ENCODE peak calls at places on chromosomes 4 and X, in ten cellular contexts. U is IMR-90, C is suprapubic skin, O is cardiac muscle cell, D is thyroid gland, X is uterus, V is A549, T is lower lobe of right lung, S is psoas muscle, E is Panc1. H is an unnamed sample. For H3K4me1, the result is how much of the 10 kb centered on the place peaks cover.

GRCh38 chr4:80043534-80043933 is 29.5 kb downstream of the ANTXR2 start:
- DNase-seq in O (no peak), V (no peak), E (no peak), D (no peak), C (no peak), U (peak), S (no peak), T (no peak), X (no peak), H (no peak)

GRCh38 chrX:49183701-49184281 is 2.4 kb downstream of the PRICKLE3 start:
- DNase-seq in E (no peak), U (no peak), D (peak), V (no peak), T (no peak), C (no peak), S (no peak), X (no peak), O (no peak), H (no peak)

GRCh38 chr4:47215759-47216158 is 184.4 kb downstream of the GABRB1 start:
- DNase-seq in D (no peak), V (no peak), O (no peak), X (no peak), C (no peak), U (peak), S (no peak), E (no peak), T (no peak), H (no peak)

GRCh38 chr4:13542577-13543042 is 1.7 kb downstream of the NKX3-2 start:
- DNase-seq in O (no peak), U (no peak), D (no peak), S (no peak), E (no peak), C (no peak), X (no peak), T (no peak), V (no peak), H (no peak)

GRCh38 chr4:73508651-73509050 is 27.1 kb downstream of the AFM start:
- DNase-seq in U (no peak), D (no peak), O (no peak), V (no peak), C (no peak), X (no peak), T (no peak), S (no peak), E (no peak), H (no peak)

GRCh38 chr4:14196141-14196540 is 568.6 kb upstream of the BOD1L1 start:
- DNase-seq in V (no peak), E (no peak), U (peak), X (no peak), O (peak), T (peak), S (peak), C (no peak), D (no peak), H (no peak)

GRCh38 chrX:129980540-129981206 is 1.8 kb upstream of the BCORL1 start:
- DNase-seq in U (no peak), S (peak), D (peak), V (no peak), T (peak), X (peak), O (peak), C (no peak), E (no peak), H (no peak)

GRCh38 chrX:148288451-148288850 is 212.0 kb upstream of the AFF2 start:
- DNase-seq in E (no peak), S (no peak), C (no peak), D (no peak), T (no peak), X (no peak), O (no peak), V (no peak), U (no peak), H (no peak)

GRCh38 chrX:132022115-132022862 is 813 bp upstream of the STK26 start:
- DNase-seq in O (peak), U (no peak), C (no peak), S (no peak), D (no peak), E (no peak), T (no peak), X (no peak), V (peak), H (no peak)

GRCh38 chr4:182113774-182114173 is 129.4 kb upstream of the TENM3 start:
- DNase-seq in U (peak), O (no peak), E (no peak), D (no peak), V (no peak), T (no peak), X (no peak), S (no peak), C (no peak), H (no peak)

GRCh38 chr4:108561086-108561485 is 59.3 kb upstream of the RPL34 start:
- DNase-seq in S (no peak), D (no peak), V (no peak), O (no peak), X (no peak), T (no peak), E (no peak), C (no peak), U (no peak), H (no peak)

GRCh38 chrX:47217121-47217851 is 1.2 kb upstream of the CDK16 start:
- DNase-seq in D (no peak), C (no peak), S (peak), T (peak), O (no peak), U (peak), V (peak), E (no peak), X (no peak), H (no peak)

GRCh38 chrX:13702390-13702789 is 13.5 kb downstream of the RAB9A start:
- DNase-seq in X (no peak), S (no peak), U (no peak), V (no peak), C (no peak), E (no peak), T (no peak), D (no peak), O (no peak), H (no peak)

GRCh38 chr4:40190880-40191815 is 5.7 kb upstream of the RHOH start:
- DNase-seq in D (no peak), T (no peak), V (no peak), X (no peak), U (no peak), C (no peak), E (peak), O (no peak), S (no peak), H (no peak)

GRCh38 chr4:110636231-110636676 is 13.4 kb upstream of the PITX2 start:
- DNase-seq in D (no peak), U (no peak), T (no peak), S (no peak), O (no peak), V (peak), C (no peak), X (no peak), E (no peak), H (no peak)

GRCh38 chrX:39331062-39331704 is 529.9 kb downstream of the MID1IP1 start:
- DNase-seq in X (no peak), E (no peak), C (no peak), D (no peak), O (no peak), U (no peak), S (no peak), V (no peak), T (no peak), H (no peak)

GRCh38 chrX:10390187-10390586 is 230.2 kb downstream of the MID1 start:
- DNase-seq in D (no peak), S (no peak), C (no peak), O (no peak), V (no peak), X (no peak), U (no peak), E (no peak), T (no peak), H (no peak)

GRCh38 chr4:168654206-168655174 is 157.6 kb downstream of the PALLD start:
- DNase-seq in C (no peak), O (no peak), S (no peak), X (no peak), V (no peak), U (no peak), D (peak), T (no peak), E (no peak), H (no peak)

GRCh38 chrX:151896734-151897474 is 15.8 kb upstream of the MAGEA4 start:
- DNase-seq in T (no peak), V (no peak), S (no peak), E (no peak), X (no peak), O (no peak), D (no peak), C (no peak), U (peak), H (no peak)

GRCh38 chr4:108889696-108890475 is 127.0 kb upstream of the ETNPPL start:
- DNase-seq in U (no peak), D (no peak), E (no peak), S (no peak), V (no peak), O (no peak), X (no peak), T (no peak), C (no peak), H (no peak)

GRCh38 chr4:79025170-79025569 is 85.9 kb upstream of the PAQR3 start:
- DNase-seq in C (no peak), U (no peak), D (no peak), V (no peak), E (no peak), X (no peak), T (no peak), S (no peak), O (no peak), H (no peak)

GRCh38 chr4:187903700-187904099 is 91.9 kb upstream of the ZFP42 start:
- DNase-seq in X (no peak), T (no peak), C (no peak), S (no peak), D (no peak), V (no peak), O (no peak), U (peak), E (no peak), H (no peak)

GRCh38 chr4:139304920-139305319 is 2.6 kb upstream of the NDUFC1 start:
- DNase-seq in O (no peak), T (no peak), X (no peak), E (no peak), S (no peak), U (no peak), V (no peak), C (no peak), D (no peak), H (no peak)

GRCh38 chr4:139301143-139301820 is at the start of gene NAA15:
- DNase-seq in T (peak), S (peak), D (peak), V (peak), E (peak), C (peak), O (peak), U (peak), X (peak), H (peak)

GRCh38 chr4:139299536-139299935 is 1.8 kb upstream of the NAA15 start:
- DNase-seq in T (no peak), V (no peak), U (peak), E (no peak), O (no peak), D (no peak), X (no peak), C (no peak), S (no peak), H (no peak)

GRCh38 chr4:139300431-139301142 is 718 bp upstream of the NAA15 start:
- DNase-seq in E (peak), O (peak), C (no peak), T (no peak), D (peak), S (no peak), V (peak), X (no peak), U (peak), H (no peak)

GRCh38 chr4:139301821-139302611 is at the start of gene NDUFC1:
- DNase-seq in D (peak), V (peak), O (peak), E (no peak), X (peak), C (peak), U (peak), S (peak), T (peak), H (peak)
- H3K4me1 ChIP-seq in D (under half), V (under half), O (under half), E (under half), X (under half), C (under half), U (under half), S (under half), T (under half), H (under half)

GRCh38 chrX:119069762-119070161 is 3.0 kb upstream of the CT47C1 start:
- DNase-seq in X (no peak), C (no peak), D (no peak), T (no peak), U (no peak), E (no peak), V (no peak), S (no peak), O (no peak), H (no peak)

GRCh38 chrX:119069128-119069527 is 3.7 kb upstream of the CT47C1 start:
- DNase-seq in C (no peak), E (no peak), S (no peak), T (no peak), V (no peak), O (no peak), D (no peak), X (no peak), U (no peak), H (no peak)

GRCh38 chrX:119071381-119071780 is 1.4 kb upstream of the CT47C1 start:
- DNase-seq in E (no peak), S (no peak), X (no peak), T (no peak), O (no peak), C (no peak), D (no peak), U (no peak), V (no peak), H (no peak)

GRCh38 chrX:119063428-119063827 is 9.4 kb upstream of the CT47C1 start:
- DNase-seq in D (no peak), O (no peak), T (no peak), V (no peak), U (no peak), C (no peak), X (no peak), E (no peak), S (no peak), H (no peak)

GRCh38 chrX:119067023-119067739 is 5.6 kb upstream of the CT47C1 start:
- DNase-seq in C (no peak), X (peak), E (peak), S (peak), V (peak), U (peak), O (peak), T (peak), D (peak), H (no peak)
- TF ChIP-seq CTCF in C (peak), X (peak), E (peak), S (peak), V (peak), U (peak), O (peak), T (peak), D (peak), H (peak)

DNA sequence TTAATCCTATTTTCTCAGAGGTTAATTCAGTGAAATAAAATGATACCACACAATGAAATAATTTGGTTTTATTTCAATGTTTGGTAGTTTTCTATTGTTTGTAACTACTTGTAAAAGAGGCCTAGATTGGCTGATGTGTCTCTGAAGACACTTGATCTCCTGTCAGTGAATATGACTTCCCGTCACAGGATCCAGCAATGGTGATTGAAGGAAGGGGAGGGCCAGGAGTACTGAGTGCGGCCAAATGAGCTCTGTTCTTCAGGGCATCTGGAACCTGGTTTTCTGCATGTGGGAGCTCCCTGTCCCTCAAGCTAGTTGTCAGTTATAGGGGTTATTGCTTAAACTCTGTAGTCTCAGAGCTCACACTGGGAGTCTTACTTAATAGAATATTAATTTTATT is 86.5 kb upstream of the OTUD4 start:
- DNase-seq in T (no peak), U (no peak), C (no peak), S (no peak), D (no peak), E (no peak), O (no peak), X (no peak), V (no peak), H (no peak)
- H3K4me1 ChIP-seq in T (under half), U (under half), C (under half), S (under half), D (under half), E (under half), O (under half), X (under half), V (under half), H (under half)

DNA sequence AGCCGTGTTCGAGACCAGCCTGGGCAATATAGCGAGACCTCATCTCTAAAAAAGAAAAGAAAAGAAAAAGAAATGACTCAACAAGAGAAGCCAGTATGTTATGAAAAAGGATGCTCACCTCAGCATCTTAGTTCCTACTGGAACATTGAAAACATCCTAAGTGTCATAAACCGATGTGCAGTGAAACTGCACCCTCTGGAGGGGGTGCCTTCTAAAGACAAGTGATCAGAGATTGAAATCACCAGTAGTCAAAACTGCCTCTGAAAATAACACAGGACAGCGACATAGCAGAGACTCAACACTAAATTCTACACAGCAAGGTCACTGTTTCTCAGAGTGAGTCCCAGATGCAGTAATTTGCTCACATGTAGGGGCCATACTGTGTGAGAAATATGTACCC is 28.0 kb upstream of the ATP6AP2 start:
- DNase-seq in C (no peak), U (peak), V (peak), T (no peak), O (no peak), E (no peak), D (no peak), S (no peak), X (no peak), H (no peak)
- TF ChIP-seq CTCF in C (no peak), U (peak), V (peak), T (peak), O (no peak), E (no peak), D (no peak), S (no peak), X (no peak), H (peak)

DNA sequence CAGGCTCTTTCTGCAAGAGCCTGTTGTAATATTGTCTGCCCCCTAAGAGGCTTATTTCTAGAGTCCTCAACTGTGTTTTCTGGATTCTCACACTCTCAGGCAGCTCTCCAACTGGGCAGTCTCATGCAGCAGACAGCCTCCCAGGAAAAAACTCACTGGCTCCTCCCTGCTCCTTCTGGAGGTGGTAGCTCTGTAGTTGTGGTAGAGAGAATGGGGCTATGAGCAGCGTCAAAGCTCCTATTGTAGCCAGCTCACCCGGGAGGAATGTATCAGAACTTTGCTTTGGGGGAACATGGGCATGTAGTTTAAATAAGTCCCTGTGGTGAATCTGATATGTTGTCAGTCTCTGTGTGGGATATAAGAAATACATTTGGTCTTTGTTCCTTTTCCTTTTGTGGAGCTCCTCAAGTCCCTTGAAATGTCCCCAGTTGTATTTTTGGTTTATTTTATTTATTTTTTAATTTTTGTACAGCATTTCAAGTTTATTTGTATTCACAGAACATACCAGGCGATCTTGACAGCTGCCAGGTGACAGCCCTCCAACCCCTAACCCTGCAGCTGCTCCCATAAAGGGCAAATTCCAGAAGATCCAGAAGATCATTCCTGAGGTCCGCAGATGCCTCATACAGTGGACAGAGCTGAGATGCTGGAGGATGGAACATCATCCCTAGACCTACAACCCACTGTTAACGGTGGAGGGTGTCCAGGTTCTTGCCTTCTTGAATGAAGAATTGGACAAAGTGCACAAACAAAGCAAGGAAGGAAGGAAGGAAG is 45.7 kb downstream of the TRIM61 start:
- DNase-seq in E (no peak), X (no peak), O (no peak), D (no peak), C (no peak), S (no peak), T (no peak), V (no peak), U (no peak), H (no peak)
- H3K4me1 ChIP-seq in E (under half), X (under half), O (under half), D (under half), C (under half), S (under half), T (under half), V (under half), U (under half), H (under half)

GRCh38 chrX:110044531-110045249 is 41.8 kb downstream of the TMEM164 start:
- DNase-seq in V (no peak), E (no peak), D (no peak), U (no peak), S (no peak), C (no peak), X (no peak), O (no peak), T (no peak), H (no peak)

GRCh38 chrX:110045421-110045820 is 42.5 kb downstream of the TMEM164 start:
- DNase-seq in S (no peak), U (no peak), V (no peak), T (no peak), D (no peak), O (no peak), E (no peak), C (no peak), X (no peak), H (no peak)

GRCh38 chrX:110046971-110047370 is 44.1 kb downstream of the TMEM164 start:
- DNase-seq in T (no peak), E (no peak), S (no peak), X (no peak), C (no peak), O (no peak), V (no peak), D (no peak), U (no peak), H (no peak)

GRCh38 chrX:110049096-110049495 is 46.2 kb downstream of the TMEM164 start:
- DNase-seq in O (no peak), S (no peak), E (no peak), V (no peak), X (no peak), U (no peak), T (no peak), D (no peak), C (no peak), H (no peak)

DNA sequence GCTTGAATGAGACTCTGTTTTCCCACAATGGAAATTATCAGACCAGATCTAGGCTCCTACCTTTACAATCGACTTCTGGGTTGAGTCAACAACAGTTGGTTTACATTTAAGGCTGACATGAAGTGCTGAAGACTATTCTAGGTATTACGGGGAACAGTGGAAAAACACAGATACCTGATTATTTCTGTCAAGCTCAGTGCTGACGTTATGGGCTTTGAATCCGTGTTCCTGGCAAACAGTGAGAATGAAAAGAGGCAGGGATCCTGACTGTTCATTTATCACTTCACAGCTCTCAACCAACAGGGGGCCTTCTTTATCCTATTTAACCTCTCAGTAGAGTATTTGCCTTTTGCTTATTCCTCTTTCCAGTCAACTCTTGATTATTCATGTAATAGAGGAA is 43.1 kb downstream of the TMEM164 start:
- DNase-seq in C (no peak), U (no peak), V (no peak), D (no peak), T (no peak), X (no peak), E (no peak), O (peak), S (no peak), H (no peak)
- TF ChIP-seq CTCF in C (no peak), U (no peak), V (peak), D (no peak), T (no peak), X (no peak), E (no peak), O (peak), S (no peak), H (no peak)

GRCh38 chr4:7832331-7832730 is 107.3 kb downstream of the AFAP1 start:
- DNase-seq in U (no peak), T (no peak), V (no peak), C (no peak), X (no peak), D (no peak), S (no peak), E (no peak), O (no peak), H (no peak)
- H3K4me1 ChIP-seq in U (under half), T (under half), V (under half), C (under half), X (under half), D (under half), S (under half), E (under half), O (under half), H (under half)

DNA sequence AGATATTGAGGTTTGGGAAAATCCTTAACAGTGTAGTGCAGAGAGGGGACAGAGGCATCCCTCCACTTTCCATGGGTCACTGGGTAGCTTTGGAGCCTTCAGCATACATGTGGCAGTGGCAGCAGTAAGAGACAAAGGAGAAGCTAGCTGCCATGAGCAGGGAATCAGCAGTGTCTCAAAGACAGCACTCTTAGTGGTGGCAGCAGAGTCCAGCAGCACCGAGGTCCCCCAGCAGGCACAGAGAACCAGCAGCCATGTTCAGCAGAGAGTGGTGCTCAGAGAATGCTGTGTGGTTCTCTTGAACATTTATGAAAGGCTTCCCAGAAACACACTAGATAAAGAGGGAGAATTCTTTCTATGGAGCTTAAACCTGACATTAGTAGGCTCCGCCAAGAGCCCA is 308.5 kb downstream of the CENPC start:
- DNase-seq in X (no peak), U (no peak), T (no peak), S (no peak), C (no peak), D (no peak), V (no peak), O (no peak), E (no peak), H (no peak)
- TF ChIP-seq CTCF in X (no peak), U (no peak), T (no peak), S (no peak), C (no peak), D (no peak), V (no peak), O (no peak), E (no peak), H (no peak)